ENCODE peak calls at places on chromosomes 12 and 14, in eight cellular contexts. X is SK-N-SH; D is IMR-90; B is ovary; G is lung; M is transverse colon; T is CD8-positive, alpha-beta memory T cell; Z is heart right ventricle. V is an unnamed sample. For H3K9me3 and H3K36me3, the result is how much of the 10 kb centered on the place peaks cover.

GRCh38 chr12:17999174-17999801 is 90.7 kb downstream of the RERGL start:
- DNase-seq in G (no peak), Z (no peak), X (no peak), B (no peak), M (no peak), D (no peak), T (no peak), V (no peak)

GRCh38 chr12:128551266-128552025 is 272.3 kb downstream of the SLC15A4 start:
- DNase-seq in T (no peak), X (no peak), D (no peak), Z (no peak), M (no peak), G (no peak), B (no peak), V (no peak)

GRCh38 chr12:29709056-29709455 is 74.7 kb downstream of the TMTC1 start:
- DNase-seq in Z (no peak), G (no peak), X (no peak), B (no peak), D (no peak), T (no peak), M (no peak), V (no peak)

GRCh38 chr14:99879401-99880295 is 86.4 kb downstream of the EML1 start:
- DNase-seq in T (no peak), G (no peak), B (no peak), X (no peak), M (no peak), Z (no peak), D (peak), V (no peak)

GRCh38 chr12:42504049-42504448 is 85.5 kb downstream of the PRICKLE1 start:
- DNase-seq in Z (peak), T (no peak), D (peak), X (peak), G (no peak), M (no peak), B (peak), V (no peak)

GRCh38 chr14:75647650-75648049 is 13.0 kb downstream of the ERG28 start:
- DNase-seq in G (no peak), M (no peak), B (peak), D (peak), T (no peak), Z (peak), X (no peak), V (no peak)

GRCh38 chr12:107884769-107885694 is 110.5 kb downstream of the ASCL4 start:
- DNase-seq in M (peak), Z (peak), D (peak), T (no peak), X (peak), G (peak), B (no peak), V (peak)

GRCh38 chr12:125140239-125140917 is 75.1 kb downstream of the AACS start:
- DNase-seq in D (no peak), X (no peak), B (no peak), G (no peak), M (no peak), Z (no peak), T (no peak), V (no peak)

GRCh38 chr12:77685112-77685511 is 145.6 kb upstream of the NAV3 start:
- DNase-seq in Z (peak), T (no peak), X (peak), B (peak), M (peak), D (peak), G (peak), V (peak)

GRCh38 chr12:121925361-121925725 is 7.0 kb downstream of the CFAP251 start:
- DNase-seq in D (peak), T (no peak), Z (no peak), B (no peak), M (no peak), X (no peak), G (no peak), V (no peak)

GRCh38 chr12:110349521-110350151 is 53.9 kb downstream of the ANAPC7 start:
- DNase-seq in Z (no peak), T (no peak), D (no peak), M (no peak), B (no peak), G (no peak), X (no peak), V (no peak)

GRCh38 chr14:100424504-100425453 is 101.6 kb downstream of the SLC25A47 start:
- DNase-seq in Z (no peak), T (no peak), G (no peak), B (no peak), X (no peak), M (peak), D (no peak), V (no peak)

GRCh38 chr14:29926228-29926627 is 1.4 kb downstream of the PRKD1 start:
- DNase-seq in M (no peak), Z (no peak), X (no peak), G (no peak), D (no peak), T (no peak), B (no peak), V (no peak)

GRCh38 chr14:105023791-105024480 is 3.1 kb upstream of the CDCA4 start:
- DNase-seq in Z (no peak), G (no peak), B (no peak), D (peak), X (no peak), M (no peak), T (no peak), V (no peak)

GRCh38 chr14:87260460-87260859 is 732.5 kb downstream of the GALC start:
- DNase-seq in B (no peak), G (no peak), T (no peak), Z (no peak), X (no peak), M (no peak), D (no peak), V (no peak)

GRCh38 chr14:79011091-79011919 is 841.1 kb downstream of the NRXN3 start:
- DNase-seq in G (no peak), M (no peak), Z (no peak), X (peak), B (no peak), D (peak), T (no peak), V (peak)

GRCh38 chr12:108248011-108248410 is 91.1 kb downstream of the CMKLR1 start:
- DNase-seq in X (no peak), B (no peak), T (no peak), G (no peak), D (no peak), Z (no peak), M (no peak), V (no peak)

GRCh38 chr12:41663487-41664258 is 475.6 kb downstream of the PDZRN4 start:
- DNase-seq in G (no peak), B (no peak), Z (no peak), D (peak), T (no peak), X (peak), M (no peak), V (peak)

GRCh38 chr14:19878029-19878642 is 3.2 kb downstream of the OR4K2 start:
- DNase-seq in B (no peak), Z (no peak), X (peak), T (no peak), D (no peak), M (no peak), G (no peak), V (no peak)
- H3K9me3 ChIP-seq in B (under half), Z (under half), X (under half), T (under half), D (under half), M (under half), G (under half), V (under half)

GRCh38 chr12:88141774-88142609 is at the start of the genes CEP290 and TMTC3:
- DNase-seq in T (peak), M (peak), G (peak), Z (peak), B (peak), X (peak), D (peak), V (peak)

GRCh38 chr12:88145567-88146347 is 3.6 kb downstream of the TMTC3 start:
- DNase-seq in X (no peak), M (no peak), G (no peak), Z (no peak), D (no peak), B (no peak), T (no peak), V (no peak)

GRCh38 chr12:88142610-88142991 is 494 bp downstream of the TMTC3 start:
- DNase-seq in D (no peak), B (peak), G (peak), Z (peak), T (peak), X (no peak), M (peak), V (no peak)

GRCh38 chr12:88144037-88144436 is 1.9 kb downstream of the TMTC3 start:
- DNase-seq in D (no peak), B (no peak), T (no peak), M (no peak), Z (no peak), G (no peak), X (no peak), V (no peak)

DNA sequence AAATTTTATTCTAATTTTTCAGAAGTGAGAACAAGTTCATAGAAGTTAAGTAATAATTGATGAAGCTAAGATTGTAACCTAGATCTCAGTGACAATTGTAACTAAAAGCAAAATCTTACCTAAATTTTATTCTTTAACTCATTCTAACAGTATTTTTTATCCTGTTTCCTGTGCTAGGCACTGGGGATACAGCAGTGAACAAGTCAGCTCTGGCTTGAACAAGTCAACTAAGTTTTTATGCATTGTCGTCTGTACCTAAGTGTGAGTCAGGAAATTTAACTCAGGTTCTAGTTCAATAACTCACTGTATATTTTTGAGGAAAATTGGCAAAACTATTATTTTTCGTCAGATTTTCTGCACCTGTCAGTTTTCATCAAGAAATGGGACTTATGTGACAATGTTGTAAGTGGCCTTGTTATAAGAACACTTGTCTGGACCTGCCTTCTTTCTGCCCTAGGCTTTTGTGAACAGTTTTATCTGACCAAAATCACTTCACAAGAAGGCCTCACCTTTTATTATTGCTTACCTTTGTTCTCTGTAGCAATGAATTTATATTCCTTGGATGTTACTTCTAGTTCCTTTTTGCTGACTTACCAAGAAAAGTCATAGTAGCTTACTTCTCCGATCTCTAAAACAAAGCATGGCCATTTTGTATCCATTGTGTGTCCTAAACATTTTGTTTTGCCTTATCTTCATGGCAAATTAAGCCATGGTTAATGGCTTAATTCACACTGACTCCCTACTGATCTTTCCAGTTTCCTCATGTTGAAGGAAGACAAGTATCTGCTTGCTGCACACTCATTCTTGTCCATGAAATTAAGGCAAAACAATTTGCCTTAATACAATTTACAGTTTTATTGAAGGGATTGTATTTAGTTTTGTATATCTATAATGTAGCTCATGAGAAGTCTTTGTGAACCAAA is 2.7 kb downstream of the TMTC3 start:
- DNase-seq in D (no peak), Z (no peak), G (no peak), B (no peak), M (no peak), X (no peak), T (no peak), V (no peak)
- H3K4me3 ChIP-seq in D (no peak), Z (no peak), G (no peak), B (no peak), M (no peak), X (no peak), T (no peak), V (no peak)

GRCh38 chr14:20383032-20383431 is 30.3 kb downstream of the TEP1 start:
- DNase-seq in X (no peak), T (no peak), M (no peak), B (no peak), D (no peak), Z (no peak), G (no peak), V (no peak)

GRCh38 chr14:20381341-20381740 is 32.0 kb downstream of the TEP1 start:
- DNase-seq in B (no peak), X (no peak), Z (no peak), T (no peak), G (no peak), M (no peak), D (no peak), V (no peak)

GRCh38 chr14:20382526-20382925 is 30.8 kb downstream of the TEP1 start:
- DNase-seq in B (no peak), M (no peak), T (no peak), D (no peak), X (no peak), G (no peak), Z (no peak), V (no peak)

GRCh38 chr14:20377171-20377570 is 33.7 kb downstream of the PARP2 start:
- DNase-seq in T (no peak), Z (no peak), X (no peak), D (no peak), G (no peak), B (no peak), M (no peak), V (no peak)

GRCh38 chr14:20379743-20380142 is 33.6 kb downstream of the TEP1 start:
- DNase-seq in D (no peak), X (no peak), Z (no peak), B (no peak), T (no peak), M (no peak), G (no peak), V (no peak)
- H3K36me3 ChIP-seq in D (half or more), X (half or more), Z (under half), B (under half), T (half or more), M (under half), G (under half), V (under half)

GRCh38 chr12:132887513-132888341 is at the start of gene CHFR:
- DNase-seq in D (peak), Z (peak), T (peak), G (peak), M (peak), B (peak), X (peak), V (peak)

GRCh38 chr12:132886529-132887477 is 602 bp downstream of the CHFR start:
- DNase-seq in D (peak), G (peak), Z (peak), M (peak), X (no peak), T (no peak), B (no peak), V (peak)

GRCh38 chr12:132881853-132882252 is 5.6 kb downstream of the CHFR start:
- DNase-seq in M (no peak), D (peak), T (no peak), B (no peak), X (no peak), Z (no peak), G (no peak), V (no peak)
- H3K9me3 ChIP-seq in M (under half), D (under half), T (under half), B (under half), X (under half), Z (under half), G (under half), V (under half)

DNA sequence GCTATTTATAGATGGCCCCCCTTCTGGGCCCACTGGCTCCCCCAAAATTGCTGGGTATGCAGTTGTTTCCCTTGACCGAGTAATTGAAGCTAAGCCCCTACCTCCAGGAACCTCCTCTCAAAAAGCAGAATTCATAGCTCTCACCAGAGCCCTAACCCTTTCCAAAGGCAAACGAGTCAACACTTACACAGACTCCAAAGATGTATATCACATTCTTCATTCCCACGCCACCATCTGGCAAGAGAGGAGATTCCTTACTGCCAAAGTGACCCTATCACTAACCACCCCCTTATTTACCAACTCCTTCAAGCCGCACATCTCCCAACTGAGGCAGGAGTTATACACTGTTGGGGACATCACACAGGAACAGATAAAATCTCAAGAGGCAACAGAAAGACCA is 66.8 kb downstream of the MOK start:
- DNase-seq in T (no peak), D (peak), Z (no peak), X (no peak), G (no peak), B (no peak), M (no peak), V (no peak)
- H3K4me3 ChIP-seq in T (no peak), D (no peak), Z (no peak), X (no peak), G (no peak), B (no peak), M (no peak), V (no peak)

DNA sequence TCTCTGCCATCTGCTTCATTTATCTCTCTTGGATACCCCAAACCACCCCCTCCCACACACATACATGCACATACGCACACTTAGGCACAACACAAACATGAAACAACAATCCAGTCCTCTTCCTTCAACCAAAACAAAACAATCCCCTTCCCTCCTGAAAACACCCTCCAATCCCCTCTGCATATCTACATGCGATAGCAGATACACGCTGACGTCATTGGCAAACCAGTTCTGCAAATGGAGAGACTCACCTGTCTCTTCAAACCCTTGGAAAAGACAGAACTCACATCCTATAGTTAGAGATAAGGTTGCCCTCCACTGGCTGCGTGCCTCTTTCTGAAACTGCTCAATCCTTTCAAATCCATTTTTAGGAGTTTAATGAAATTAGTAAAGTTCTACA is 37.2 kb upstream of the RMST start:
- DNase-seq in G (no peak), T (no peak), M (no peak), B (no peak), Z (no peak), X (no peak), D (no peak), V (no peak)
- H3K36me3 ChIP-seq in G (under half), T (under half), M (under half), B (under half), Z (under half), X (under half), D (under half), V (under half)

DNA sequence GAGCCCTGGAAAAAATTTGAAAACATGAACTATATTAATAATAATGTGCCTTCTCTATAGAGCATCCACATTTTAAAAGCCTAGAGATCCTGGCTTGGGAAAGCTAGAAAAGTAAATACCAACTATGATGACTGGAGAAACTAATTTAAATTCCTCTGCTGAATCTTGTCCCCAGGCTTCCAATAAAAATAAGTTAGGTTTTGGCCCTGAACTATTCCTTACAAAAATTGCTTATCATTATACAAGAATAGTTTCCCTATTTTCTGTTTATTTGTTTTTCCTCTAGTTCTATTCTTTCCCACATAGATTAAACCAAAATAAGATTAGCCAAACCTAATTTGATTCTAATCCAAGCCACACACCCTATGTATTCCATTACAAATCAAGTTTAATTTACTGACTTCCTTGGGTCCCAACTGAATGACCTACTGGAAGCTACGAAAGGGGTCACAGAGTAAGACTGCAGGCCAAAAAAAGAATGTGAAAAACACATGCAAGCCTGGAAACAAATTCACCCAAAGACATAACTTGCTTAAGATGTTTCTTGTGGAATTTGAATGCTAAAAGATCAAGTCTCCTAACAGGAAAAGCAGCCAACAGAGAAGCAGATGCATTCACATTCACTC is 133.0 kb downstream of the PAWR start:
- DNase-seq in X (no peak), B (no peak), M (no peak), G (no peak), D (no peak), Z (peak), T (no peak), V (no peak)
- H3K9me3 ChIP-seq in X (under half), B (under half), M (under half), G (under half), D (under half), Z (under half), T (under half), V (under half)

GRCh38 chr12:117968084-117968789 is 553 bp downstream of the KSR2 start:
- DNase-seq in G (no peak), M (no peak), D (no peak), B (no peak), Z (no peak), X (peak), T (no peak), V (no peak)
- H3K4me3 ChIP-seq in G (peak), M (peak), D (no peak), B (no peak), Z (peak), X (peak), T (no peak), V (peak)

V was measured in HAP-1.